ENCODE peak calls at places on chromosomes 6 and 20, in nine cellular contexts. B is GM13977; T is NCI-H1694 treated with DMSO at 0.1 percent for 48 hours; V is H54; D is glutamatergic neuron; Q is activated naive CD8-positive, alpha-beta T cell treated with anti-CD3 and anti-CD28 coated beads for 36 hours; O is activated CD4-positive, alpha-beta T cell treated with anti-CD3 and anti-CD28 coated beads for 48 hours; A is iris pigment epithelial cell; L is NCI-H748 treated with DMSO at 0.1 percent for 48 hours. H is an unnamed sample.

GRCh38 chr20:13322621-13323020 is 101.5 kb downstream of the ISM1 start:
- DNase-seq in B (no peak), T (no peak), V (no peak), D (no peak), Q (no peak), O (no peak), A (no peak), L (no peak), H (no peak)

GRCh38 chr6:108968746-108969316 is 120.6 kb downstream of the ARMC2 start:
- DNase-seq in B (no peak), T (no peak), V (no peak), D (no peak), Q (no peak), O (no peak), A (no peak), L (no peak), H (no peak)

GRCh38 chr20:10370091-10370887 is 63.7 kb downstream of the MKKS start:
- DNase-seq in B (no peak), T (no peak), V (no peak), D (no peak), Q (no peak), O (no peak), A (peak; percentile 69), L (no peak), H (no peak)

GRCh38 chr6:37010402-37010892 is 5.0 kb downstream of the FGD2 start:
- DNase-seq in B (no peak), T (no peak), V (no peak), D (no peak), Q (no peak), O (no peak), A (no peak), L (no peak), H (no peak)

GRCh38 chr20:34922654-34923381 is 32.8 kb downstream of the GSS start:
- DNase-seq in B (no peak), T (no peak), V (peak; percentile 51), D (no peak), Q (no peak), O (no peak), A (peak; percentile 88), L (no peak), H (no peak)

GRCh38 chr6:186221-186965 is 105.9 kb upstream of the DUSP22 start:
- DNase-seq in B (no peak), T (no peak), V (no peak), D (no peak), Q (no peak), O (no peak), A (peak; percentile 5), L (no peak), H (no peak)

GRCh38 chr20:31968299-31969126 is 562 bp downstream of the XKR7 start:
- DNase-seq in B (peak; percentile 96), T (no peak), V (peak; percentile 80), D (peak; percentile 73), Q (peak; percentile 86), O (peak; percentile 85), A (peak; percentile 47), L (no peak), H (peak; percentile 70)

GRCh38 chr6:47109281-47109680 is 67.1 kb upstream of the ADGRF1 start:
- DNase-seq in B (no peak), T (no peak), V (no peak), D (no peak), Q (no peak), O (no peak), A (no peak), L (no peak), H (no peak)

GRCh38 chr20:2559641-2560040 is 23.3 kb downstream of the TMC2 start:
- DNase-seq in B (no peak), T (no peak), V (no peak), D (no peak), Q (no peak), O (no peak), A (no peak), L (peak; percentile 36), H (no peak)

GRCh38 chr6:112780498-112781096 is 433.5 kb downstream of the RFPL4B start:
- DNase-seq in B (peak; percentile 57), T (peak; percentile 47), V (peak; percentile 0), D (peak; percentile 77), Q (peak; percentile 3), O (peak; percentile 53), A (peak; percentile 84), L (peak; percentile 76), H (no peak)

GRCh38 chr6:110517601-110518280 is 41.3 kb upstream of the SLC22A16 start:
- DNase-seq in B (no peak), T (no peak), V (no peak), D (no peak), Q (no peak), O (no peak), A (no peak), L (peak; percentile 22), H (no peak)

GRCh38 chr6:43858161-43859153 is 88.4 kb downstream of the VEGFA start:
- DNase-seq in B (no peak), T (no peak), V (no peak), D (no peak), Q (no peak), O (no peak), A (no peak), L (no peak), H (no peak)

GRCh38 chr6:47334334-47334733 is 24.6 kb upstream of the TNFRSF21 start:
- DNase-seq in B (no peak), T (no peak), V (no peak), D (no peak), Q (no peak), O (no peak), A (no peak), L (no peak), H (no peak)

GRCh38 chr6:83511901-83512681 is at the start of gene PRSS35:
- DNase-seq in B (peak; percentile 28), T (peak; percentile 53), V (peak; percentile 47), D (peak; percentile 73), Q (peak; percentile 20), O (peak; percentile 11), A (peak; percentile 47), L (peak; percentile 74), H (peak; percentile 0)

GRCh38 chr6:105243487-105243886 is 63.7 kb upstream of the POPDC3 start:
- DNase-seq in B (no peak), T (no peak), V (no peak), D (no peak), Q (no peak), O (no peak), A (peak; percentile 53), L (no peak), H (no peak)

GRCh38 chr6:8983202-8983688 is 547.9 kb upstream of the SLC35B3 start:
- DNase-seq in B (peak; percentile 34), T (peak; percentile 61), V (peak; percentile 26), D (peak; percentile 80), Q (peak; percentile 40), O (peak; percentile 69), A (peak; percentile 63), L (peak; percentile 91), H (peak; percentile 14)

GRCh38 chr20:33291830-33292355 is 8.9 kb downstream of the BPIFB1 start:
- DNase-seq in B (peak; percentile 76), T (peak; percentile 24), V (peak; percentile 54), D (peak; percentile 79), Q (peak; percentile 63), O (peak; percentile 82), A (peak; percentile 5), L (peak; percentile 16), H (peak; percentile 49)

GRCh38 chr20:1338801-1339200 is 9.9 kb upstream of the SDCBP2 start:
- DNase-seq in B (no peak), T (no peak), V (no peak), D (no peak), Q (no peak), O (no peak), A (no peak), L (no peak), H (no peak)

GRCh38 chr6:31738048-31738979 is 1.5 kb upstream of the MSH5 start:
- DNase-seq in B (peak; percentile 82), T (no peak), V (peak; percentile 71), D (no peak), Q (peak; percentile 60), O (peak; percentile 68), A (peak; percentile 94), L (peak; percentile 89), H (peak; percentile 39)

GRCh38 chr6:73515204-73516101 is 5.4 kb downstream of the EEF1A1 start:
- DNase-seq in B (peak; percentile 39), T (peak; percentile 37), V (no peak), D (no peak), Q (peak; percentile 39), O (peak; percentile 56), A (peak; percentile 80), L (no peak), H (no peak)

GRCh38 chr6:38564301-38564700 is 75.4 kb downstream of the BTBD9 start:
- DNase-seq in B (no peak), T (no peak), V (no peak), D (no peak), Q (no peak), O (no peak), A (no peak), L (no peak), H (no peak)

GRCh38 chr20:18623156-18623555 is 35.3 kb downstream of the DTD1 start:
- DNase-seq in B (no peak), T (no peak), V (no peak), D (no peak), Q (no peak), O (no peak), A (no peak), L (no peak), H (no peak)

GRCh38 chr6:14211596-14211961 is 94.0 kb downstream of the CD83 start:
- DNase-seq in B (peak; percentile 49), T (no peak), V (no peak), D (peak; percentile 80), Q (no peak), O (peak; percentile 44), A (peak; percentile 34), L (no peak), H (peak; percentile 1)

GRCh38 chr6:148999921-149000589 is 253.2 kb downstream of the UST start:
- DNase-seq in B (no peak), T (no peak), V (no peak), D (no peak), Q (no peak), O (no peak), A (peak; percentile 88), L (no peak), H (no peak)

GRCh38 chr6:154474636-154475428 is 35.7 kb downstream of the CNKSR3 start:
- DNase-seq in B (no peak), T (no peak), V (peak; percentile 66), D (no peak), Q (no peak), O (no peak), A (peak; percentile 74), L (no peak), H (no peak)

GRCh38 chr6:112639436-112639835 is 292.3 kb downstream of the RFPL4B start:
- DNase-seq in B (no peak), T (no peak), V (no peak), D (no peak), Q (no peak), O (no peak), A (peak; percentile 73), L (no peak), H (no peak)

GRCh38 chr6:139779988-139780774 is 405.7 kb upstream of the CITED2 start:
- DNase-seq in B (no peak), T (no peak), V (no peak), D (no peak), Q (no peak), O (no peak), A (no peak), L (no peak), H (no peak)

GRCh38 chr6:140436023-140436811 is 1061.8 kb upstream of the CITED2 start:
- DNase-seq in B (no peak), T (no peak), V (no peak), D (no peak), Q (no peak), O (no peak), A (peak; percentile 95), L (no peak), H (no peak)

GRCh38 chr6:9699890-9700289 is 715.0 kb downstream of the TFAP2A start:
- DNase-seq in B (no peak), T (no peak), V (no peak), D (no peak), Q (no peak), O (no peak), A (no peak), L (no peak), H (no peak)

GRCh38 chr6:51777631-51778030 is 309.8 kb downstream of the PKHD1 start:
- DNase-seq in B (no peak), T (no peak), V (no peak), D (no peak), Q (no peak), O (no peak), A (no peak), L (no peak), H (no peak)

H was measured in activated gamma-delta T cell treated with anti-CD3 and anti-CD28 coated beads, Interleukin-2, amount 50 U/mL, for 16 hours.